ENCODE peak calls at places on chromosomes 5 and 9, in ten cellular contexts. One of them, this sample, is unnamed.

GRCh38 chr5:65809817-65810531 is 88.0 kb downstream of the NLN start:
- DNase-seq in lower lobe of right lung: no peak
- DNase-seq in right lobe of liver: no peak
- DNase-seq in ovary: peak; percentile 58
- DNase-seq in DND-41: no peak
- DNase-seq in SK-N-SH: peak; percentile 50
- DNase-seq in Peyer's patch: peak; percentile 71
- DNase-seq in fibroblast of lung: peak; percentile 76
- DNase-seq in suprapubic skin: peak; percentile 71
- DNase-seq in neural progenitor cell: no peak
- DNase-seq in this sample: no peak

GRCh38 chr5:95057610-95058009 is 227.3 kb downstream of the MCTP1 start:
- DNase-seq in neural progenitor cell: no peak
- DNase-seq in DND-41: no peak
- DNase-seq in right lobe of liver: no peak
- DNase-seq in fibroblast of lung: no peak
- DNase-seq in SK-N-SH: no peak
- DNase-seq in suprapubic skin: no peak
- DNase-seq in ovary: no peak
- DNase-seq in Peyer's patch: no peak
- DNase-seq in lower lobe of right lung: no peak
- DNase-seq in this sample: no peak

GRCh38 chr5:56327810-56328209 is 94.7 kb upstream of the ANKRD55 start:
- DNase-seq in Peyer's patch: no peak
- DNase-seq in SK-N-SH: no peak
- DNase-seq in lower lobe of right lung: no peak
- DNase-seq in ovary: no peak
- DNase-seq in neural progenitor cell: no peak
- DNase-seq in suprapubic skin: no peak
- DNase-seq in fibroblast of lung: no peak
- DNase-seq in right lobe of liver: no peak
- DNase-seq in DND-41: no peak
- DNase-seq in this sample: no peak

GRCh38 chr9:135309763-135310125 is 169.8 kb upstream of the PPP1R26 start:
- DNase-seq in ovary: no peak
- DNase-seq in right lobe of liver: no peak
- DNase-seq in DND-41: no peak
- DNase-seq in suprapubic skin: no peak
- DNase-seq in lower lobe of right lung: no peak
- DNase-seq in neural progenitor cell: no peak
- DNase-seq in fibroblast of lung: no peak
- DNase-seq in SK-N-SH: peak; percentile 25
- DNase-seq in Peyer's patch: no peak
- DNase-seq in this sample: no peak

GRCh38 chr9:98927724-98928123 is 16.0 kb upstream of the COL15A1 start:
- DNase-seq in Peyer's patch: no peak
- DNase-seq in suprapubic skin: no peak
- DNase-seq in SK-N-SH: no peak
- DNase-seq in neural progenitor cell: peak; percentile 12
- DNase-seq in DND-41: no peak
- DNase-seq in fibroblast of lung: no peak
- DNase-seq in lower lobe of right lung: no peak
- DNase-seq in ovary: no peak
- DNase-seq in right lobe of liver: no peak
- DNase-seq in this sample: no peak

GRCh38 chr5:72559866-72560766 is 52.9 kb upstream of the ZNF366 start:
- DNase-seq in fibroblast of lung: no peak
- DNase-seq in DND-41: no peak
- DNase-seq in right lobe of liver: no peak
- DNase-seq in SK-N-SH: no peak
- DNase-seq in ovary: no peak
- DNase-seq in lower lobe of right lung: no peak
- DNase-seq in neural progenitor cell: no peak
- DNase-seq in suprapubic skin: no peak
- DNase-seq in Peyer's patch: no peak
- DNase-seq in this sample: no peak

GRCh38 chr9:112247090-112247489 is 72.0 kb upstream of the SUSD1 start:
- DNase-seq in right lobe of liver: no peak
- DNase-seq in SK-N-SH: no peak
- DNase-seq in lower lobe of right lung: no peak
- DNase-seq in fibroblast of lung: no peak
- DNase-seq in neural progenitor cell: no peak
- DNase-seq in DND-41: no peak
- DNase-seq in Peyer's patch: no peak
- DNase-seq in suprapubic skin: no peak
- DNase-seq in ovary: no peak
- DNase-seq in this sample: no peak

GRCh38 chr9:92512622-92513021 is 23.2 kb downstream of the ECM2 start:
- DNase-seq in neural progenitor cell: no peak
- DNase-seq in Peyer's patch: no peak
- DNase-seq in right lobe of liver: no peak
- DNase-seq in ovary: no peak
- DNase-seq in fibroblast of lung: no peak
- DNase-seq in suprapubic skin: no peak
- DNase-seq in DND-41: no peak
- DNase-seq in lower lobe of right lung: no peak
- DNase-seq in SK-N-SH: no peak
- DNase-seq in this sample: no peak

GRCh38 chr5:38994329-38994927 is 79.8 kb downstream of the RICTOR start:
- DNase-seq in suprapubic skin: no peak
- DNase-seq in DND-41: no peak
- DNase-seq in neural progenitor cell: peak; percentile 59
- DNase-seq in ovary: no peak
- DNase-seq in fibroblast of lung: peak; percentile 84
- DNase-seq in Peyer's patch: no peak
- DNase-seq in lower lobe of right lung: no peak
- DNase-seq in right lobe of liver: no peak
- DNase-seq in SK-N-SH: peak; percentile 54
- DNase-seq in this sample: no peak

GRCh38 chr9:126986506-126986951 is 71.9 kb downstream of the RALGPS1 start:
- DNase-seq in DND-41: no peak
- DNase-seq in Peyer's patch: no peak
- DNase-seq in ovary: no peak
- DNase-seq in fibroblast of lung: peak; percentile 31
- DNase-seq in SK-N-SH: no peak
- DNase-seq in neural progenitor cell: no peak
- DNase-seq in lower lobe of right lung: no peak
- DNase-seq in suprapubic skin: no peak
- DNase-seq in right lobe of liver: no peak
- DNase-seq in this sample: no peak

GRCh38 chr9:113548221-113549041 is 84.9 kb downstream of the RGS3 start:
- DNase-seq in DND-41: no peak
- DNase-seq in right lobe of liver: peak; percentile 54
- DNase-seq in lower lobe of right lung: peak; percentile 75
- DNase-seq in ovary: no peak
- DNase-seq in Peyer's patch: no peak
- DNase-seq in fibroblast of lung: no peak
- DNase-seq in SK-N-SH: no peak
- DNase-seq in suprapubic skin: peak; percentile 74
- DNase-seq in neural progenitor cell: peak; percentile 20
- DNase-seq in this sample: peak; percentile 78

GRCh38 chr5:1670342-1670741 is 129.3 kb downstream of the MRPL36 start:
- DNase-seq in lower lobe of right lung: no peak
- DNase-seq in neural progenitor cell: no peak
- DNase-seq in suprapubic skin: no peak
- DNase-seq in DND-41: no peak
- DNase-seq in Peyer's patch: no peak
- DNase-seq in fibroblast of lung: no peak
- DNase-seq in SK-N-SH: no peak
- DNase-seq in right lobe of liver: no peak
- DNase-seq in ovary: no peak
- DNase-seq in this sample: no peak

GRCh38 chr9:92965759-92966517 is 18.6 kb downstream of the FGD3 start:
- DNase-seq in neural progenitor cell: no peak
- DNase-seq in DND-41: no peak
- DNase-seq in right lobe of liver: no peak
- DNase-seq in SK-N-SH: no peak
- DNase-seq in ovary: no peak
- DNase-seq in suprapubic skin: peak; percentile 31
- DNase-seq in Peyer's patch: no peak
- DNase-seq in lower lobe of right lung: no peak
- DNase-seq in fibroblast of lung: no peak
- DNase-seq in this sample: no peak

GRCh38 chr9:5939530-5939929 is 48.8 kb downstream of the MLANA start:
- DNase-seq in SK-N-SH: no peak
- DNase-seq in neural progenitor cell: no peak
- DNase-seq in ovary: no peak
- DNase-seq in right lobe of liver: no peak
- DNase-seq in lower lobe of right lung: no peak
- DNase-seq in Peyer's patch: no peak
- DNase-seq in DND-41: no peak
- DNase-seq in fibroblast of lung: no peak
- DNase-seq in suprapubic skin: no peak
- DNase-seq in this sample: no peak

GRCh38 chr5:172529896-172530295 is 75.6 kb upstream of the SH3PXD2B start:
- DNase-seq in neural progenitor cell: no peak
- DNase-seq in right lobe of liver: no peak
- DNase-seq in DND-41: no peak
- DNase-seq in lower lobe of right lung: no peak
- DNase-seq in suprapubic skin: peak; percentile 10
- DNase-seq in fibroblast of lung: no peak
- DNase-seq in SK-N-SH: no peak
- DNase-seq in Peyer's patch: no peak
- DNase-seq in ovary: no peak
- DNase-seq in this sample: no peak

GRCh38 chr5:98414938-98415337 is 358.5 kb upstream of the RGMB start:
- DNase-seq in Peyer's patch: no peak
- DNase-seq in right lobe of liver: no peak
- DNase-seq in SK-N-SH: no peak
- DNase-seq in fibroblast of lung: peak; percentile 68
- DNase-seq in ovary: no peak
- DNase-seq in suprapubic skin: no peak
- DNase-seq in neural progenitor cell: no peak
- DNase-seq in DND-41: no peak
- DNase-seq in lower lobe of right lung: no peak
- DNase-seq in this sample: no peak

GRCh38 chr5:90558344-90559192 is at the start of gene ADGRV1:
- DNase-seq in fibroblast of lung: peak; percentile 50
- DNase-seq in right lobe of liver: peak; percentile 65
- DNase-seq in suprapubic skin: no peak
- DNase-seq in ovary: peak; percentile 34
- DNase-seq in neural progenitor cell: peak; percentile 99
- DNase-seq in Peyer's patch: peak; percentile 68
- DNase-seq in SK-N-SH: peak; percentile 96
- DNase-seq in DND-41: no peak
- DNase-seq in lower lobe of right lung: peak; percentile 92
- DNase-seq in this sample: peak; percentile 55

GRCh38 chr5:42963412-42963811 is 76.7 kb downstream of the ANXA2R start:
- DNase-seq in right lobe of liver: no peak
- DNase-seq in Peyer's patch: no peak
- DNase-seq in lower lobe of right lung: no peak
- DNase-seq in DND-41: no peak
- DNase-seq in neural progenitor cell: no peak
- DNase-seq in ovary: no peak
- DNase-seq in suprapubic skin: no peak
- DNase-seq in SK-N-SH: no peak
- DNase-seq in fibroblast of lung: no peak
- DNase-seq in this sample: no peak
- H3K4me1 ChIP-seq in right lobe of liver: no peaks in the 10 kb centered on the region
- H3K4me1 ChIP-seq in Peyer's patch: no peaks in the 10 kb centered on the region
- H3K4me1 ChIP-seq in lower lobe of right lung: no peaks in the 10 kb centered on the region
- H3K4me1 ChIP-seq in DND-41: no peaks in the 10 kb centered on the region
- H3K4me1 ChIP-seq in neural progenitor cell: no peaks in the 10 kb centered on the region
- H3K4me1 ChIP-seq in ovary: no peaks in the 10 kb centered on the region
- H3K4me1 ChIP-seq in suprapubic skin: no peaks in the 10 kb centered on the region
- H3K4me1 ChIP-seq in SK-N-SH: no peaks in the 10 kb centered on the region
- H3K4me1 ChIP-seq in fibroblast of lung: no peaks in the 10 kb centered on the region
- H3K4me1 ChIP-seq in this sample: no peaks in the 10 kb centered on the region

GRCh38 chr5:61347088-61347487 is 15.0 kb downstream of the ZSWIM6 start:
- DNase-seq in lower lobe of right lung: no peak
- DNase-seq in suprapubic skin: no peak
- DNase-seq in ovary: no peak
- DNase-seq in Peyer's patch: no peak
- DNase-seq in right lobe of liver: no peak
- DNase-seq in SK-N-SH: no peak
- DNase-seq in DND-41: no peak
- DNase-seq in neural progenitor cell: no peak
- DNase-seq in fibroblast of lung: no peak
- DNase-seq in this sample: no peak
- TF ChIP-seq CTCF in lower lobe of right lung: no peak
- TF ChIP-seq CTCF in suprapubic skin: no peak
- TF ChIP-seq CTCF in ovary: no peak
- TF ChIP-seq CTCF in Peyer's patch: no peak
- TF ChIP-seq CTCF in right lobe of liver: no peak
- TF ChIP-seq CTCF in SK-N-SH: no peak
- TF ChIP-seq CTCF in DND-41: no peak
- TF ChIP-seq CTCF in neural progenitor cell: no peak
- TF ChIP-seq CTCF in fibroblast of lung: no peak
- TF ChIP-seq CTCF in this sample: no peak

DNA sequence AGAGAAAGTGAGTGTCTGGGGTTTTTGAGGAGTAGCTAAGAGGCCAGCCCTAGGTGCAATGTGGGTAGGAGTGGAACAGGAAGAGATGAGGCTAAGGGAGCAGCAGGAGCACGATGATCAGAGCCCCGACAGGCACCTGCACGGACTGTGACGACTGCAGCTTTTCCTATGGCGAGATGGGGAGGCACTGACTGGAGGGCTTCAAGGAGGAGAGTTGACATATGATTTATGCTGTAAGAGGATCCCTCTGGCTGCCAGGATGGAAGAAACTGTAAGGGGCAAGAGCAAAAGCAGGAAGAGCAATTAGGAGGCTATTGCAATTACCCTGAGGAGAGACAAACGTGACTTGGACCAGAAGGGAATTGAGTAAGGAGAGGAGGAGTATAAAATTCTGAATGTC is 33.1 kb downstream of the TRPC7 start:
- DNase-seq in fibroblast of lung: no peak
- DNase-seq in right lobe of liver: no peak
- DNase-seq in suprapubic skin: no peak
- DNase-seq in DND-41: no peak
- DNase-seq in SK-N-SH: no peak
- DNase-seq in neural progenitor cell: no peak
- DNase-seq in ovary: no peak
- DNase-seq in Peyer's patch: no peak
- DNase-seq in lower lobe of right lung: no peak
- DNase-seq in this sample: no peak
- H3K4me3 ChIP-seq in fibroblast of lung: no peak overlapping the region
- H3K4me3 ChIP-seq in right lobe of liver: no peak overlapping the region
- H3K4me3 ChIP-seq in suprapubic skin: no peak overlapping the region
- H3K4me3 ChIP-seq in DND-41: no peak overlapping the region
- H3K4me3 ChIP-seq in SK-N-SH: no peak overlapping the region
- H3K4me3 ChIP-seq in neural progenitor cell: no peak overlapping the region
- H3K4me3 ChIP-seq in ovary: no peak overlapping the region
- H3K4me3 ChIP-seq in Peyer's patch: no peak overlapping the region
- H3K4me3 ChIP-seq in lower lobe of right lung: no peak overlapping the region
- H3K4me3 ChIP-seq in this sample: no peak overlapping the region

GRCh38 chr5:81850932-81851331 is 100.0 kb upstream of the SSBP2 start:
- DNase-seq in right lobe of liver: no peak
- DNase-seq in lower lobe of right lung: no peak
- DNase-seq in ovary: no peak
- DNase-seq in fibroblast of lung: no peak
- DNase-seq in Peyer's patch: no peak
- DNase-seq in neural progenitor cell: no peak
- DNase-seq in suprapubic skin: no peak
- DNase-seq in SK-N-SH: no peak
- DNase-seq in DND-41: no peak
- DNase-seq in this sample: no peak
- H3K4me1 ChIP-seq in right lobe of liver: peaks cover 9% of the 10 kb centered on the region
- H3K4me1 ChIP-seq in lower lobe of right lung: peaks cover 27% of the 10 kb centered on the region
- H3K4me1 ChIP-seq in ovary: peaks cover 8% of the 10 kb centered on the region
- H3K4me1 ChIP-seq in fibroblast of lung: peaks cover 16% of the 10 kb centered on the region
- H3K4me1 ChIP-seq in Peyer's patch: no peaks in the 10 kb centered on the region
- H3K4me1 ChIP-seq in neural progenitor cell: peaks cover 78% of the 10 kb centered on the region
- H3K4me1 ChIP-seq in suprapubic skin: peaks cover 67% of the 10 kb centered on the region
- H3K4me1 ChIP-seq in SK-N-SH: peaks cover 49% of the 10 kb centered on the region
- H3K4me1 ChIP-seq in DND-41: peaks cover 58% of the 10 kb centered on the region
- H3K4me1 ChIP-seq in this sample: peaks cover 57% of the 10 kb centered on the region

This sample was measured in psoas muscle.